ENCODE peak calls at places on chromosomes 5 and 9, in ten cellular contexts. X is GM23338; Q is breast epithelium; B is left ventricle myocardium inferior; H is HAP-1; S is IMR-90; Z is adrenal gland; G is CD8-positive, alpha-beta memory T cell; O is PC-3; I is NT2/D1. E is an unnamed sample.

GRCh38 chr9:38370231-38370630 is 22.3 kb upstream of the ALDH1B1 start:
- DNase-seq in I (no peak), O (no peak), S (no peak), X (no peak), G (no peak), Q (no peak), H (no peak), B (no peak), Z (no peak), E (no peak)

GRCh38 chr5:132256086-132256782 is 1.3 kb upstream of the PDLIM4 start:
- DNase-seq in H (no peak), I (no peak), O (no peak), Q (peak; percentile 17), S (no peak), Z (peak; percentile 45), G (no peak), B (no peak), X (no peak), E (no peak)

GRCh38 chr9:98192503-98193335 is at the start of gene CORO2A:
- DNase-seq in O (peak; percentile 67), I (peak; percentile 80), X (peak; percentile 91), Z (peak; percentile 78), Q (peak; percentile 40), H (peak; percentile 73), S (peak; percentile 63), G (peak; percentile 78), B (peak; percentile 75), E (peak; percentile 93)

GRCh38 chr9:36141288-36141687 is 4.8 kb downstream of the GLIPR2 start:
- DNase-seq in H (no peak), O (peak; percentile 79), B (no peak), S (peak; percentile 41), I (no peak), G (no peak), Z (no peak), X (peak; percentile 59), Q (peak; percentile 58), E (peak; percentile 55)

GRCh38 chr5:112492291-112492690 is 73.2 kb upstream of the EPB41L4A start:
- DNase-seq in B (peak; percentile 56), Q (no peak), Z (peak; percentile 85), X (peak; percentile 88), I (peak; percentile 42), G (no peak), O (peak; percentile 69), H (peak; percentile 48), S (peak; percentile 23), E (peak; percentile 72)

GRCh38 chr5:118788351-118788750 is 200.0 kb downstream of the DTWD2 start:
- DNase-seq in Z (no peak), S (no peak), B (no peak), H (no peak), X (no peak), O (no peak), Q (no peak), I (no peak), G (no peak), E (no peak)

GRCh38 chr9:35280394-35280793 is 118.6 kb downstream of the UNC13B start:
- DNase-seq in S (no peak), Z (no peak), B (no peak), Q (no peak), X (no peak), G (no peak), I (no peak), H (no peak), O (no peak), E (no peak)

GRCh38 chr5:107558951-107559350 is 111.8 kb downstream of the EFNA5 start:
- DNase-seq in H (no peak), X (peak; percentile 48), Z (no peak), S (no peak), O (no peak), I (no peak), B (no peak), Q (no peak), G (no peak), E (no peak)

GRCh38 chr5:386432-387341 is 56.3 kb upstream of the EXOC3 start:
- DNase-seq in S (peak; percentile 76), X (no peak), B (no peak), G (no peak), H (no peak), I (no peak), O (peak; percentile 78), Z (peak; percentile 17), Q (peak; percentile 18), E (no peak)

GRCh38 chr9:16031486-16031885 is 478.6 kb downstream of the CCDC171 start:
- DNase-seq in S (no peak), O (no peak), X (peak; percentile 40), I (no peak), G (no peak), Z (no peak), H (no peak), Q (no peak), B (no peak), E (no peak)

GRCh38 chr9:93949694-93950449 is 5.3 kb downstream of the BARX1 start:
- DNase-seq in H (no peak), S (no peak), Q (no peak), I (no peak), B (no peak), Z (no peak), O (peak; percentile 34), G (no peak), X (peak; percentile 69), E (no peak)

DNA sequence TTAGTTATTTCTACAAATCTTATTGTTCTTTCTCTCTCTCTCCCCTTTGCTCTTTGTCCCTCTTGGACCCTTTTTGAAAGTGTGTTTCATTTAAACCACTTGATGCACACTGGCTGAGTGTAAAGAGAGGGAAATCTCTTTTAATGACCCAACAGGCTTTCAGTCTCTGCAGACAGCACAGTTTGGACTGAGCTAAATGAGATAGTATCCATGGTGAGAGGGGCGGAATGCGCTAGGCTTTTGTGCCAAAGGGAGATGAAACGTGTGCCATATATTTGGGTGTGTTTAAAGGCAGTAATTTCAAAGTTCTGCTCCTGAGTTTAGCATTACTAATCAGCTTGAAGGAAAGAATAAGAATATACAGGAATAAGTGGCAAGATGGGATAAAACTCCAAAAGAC is 184.9 kb downstream of the PCSK1 start:
- DNase-seq in I (no peak), S (no peak), G (no peak), X (no peak), Q (no peak), Z (no peak), B (no peak), H (no peak), O (no peak), E (no peak)
- H3K4me1 ChIP-seq in I (no peaks in the 10 kb centered on the region), S (peaks cover 27% of the 10 kb centered on the region), G (no peaks in the 10 kb centered on the region), X (no peaks in the 10 kb centered on the region), Q (no peaks in the 10 kb centered on the region), Z (peaks cover 3% of the 10 kb centered on the region), B (peaks cover 44% of the 10 kb centered on the region), H (peaks cover 3% of the 10 kb centered on the region), O (peaks cover 29% of the 10 kb centered on the region), E (no peaks in the 10 kb centered on the region)

GRCh38 chr9:116278326-116278725 is 124.7 kb downstream of the PAPPA start:
- DNase-seq in Q (no peak), O (no peak), B (no peak), S (no peak), I (no peak), H (no peak), Z (no peak), X (no peak), G (no peak), E (no peak)
- H3K4me1 ChIP-seq in Q (no peaks in the 10 kb centered on the region), O (no peaks in the 10 kb centered on the region), B (no peaks in the 10 kb centered on the region), S (no peaks in the 10 kb centered on the region), I (peaks cover 15% of the 10 kb centered on the region), H (no peaks in the 10 kb centered on the region), Z (no peaks in the 10 kb centered on the region), X (peaks cover 71% of the 10 kb centered on the region), G (no peaks in the 10 kb centered on the region), E (peaks cover 11% of the 10 kb centered on the region)

DNA sequence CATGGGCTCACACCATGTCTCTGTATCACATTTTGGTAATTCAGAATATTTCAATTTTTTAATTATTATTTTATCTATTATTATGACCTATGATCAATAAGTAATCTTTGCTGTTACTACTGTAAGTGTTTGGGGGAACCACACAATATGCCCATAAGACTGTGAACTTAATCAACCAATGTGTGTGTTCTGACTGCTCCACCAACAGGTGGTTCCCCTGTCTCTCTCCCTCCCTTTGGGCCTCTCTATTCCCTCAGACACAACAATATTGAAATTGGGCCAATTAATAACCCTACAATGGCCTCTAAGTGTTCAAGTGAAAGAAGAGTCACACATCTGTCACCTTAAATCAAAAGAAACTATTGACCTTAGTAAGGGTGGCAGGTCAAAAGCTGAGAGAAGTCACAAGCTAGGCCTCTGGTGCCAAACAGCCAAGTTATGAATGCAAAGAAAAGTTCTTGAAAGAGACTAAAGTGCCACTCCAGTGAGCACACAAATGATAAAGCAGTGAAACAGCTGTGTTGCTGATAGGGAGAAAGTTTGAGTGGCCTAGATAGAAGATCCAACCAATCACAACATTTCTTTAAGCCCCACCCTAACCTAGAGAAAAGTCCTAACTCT is 88.8 kb downstream of the DEPDC1B start:
- DNase-seq in H (no peak), Z (no peak), B (no peak), O (no peak), I (no peak), X (no peak), Q (no peak), G (no peak), S (no peak), E (no peak)
- H3K4me1 ChIP-seq in H (no peaks in the 10 kb centered on the region), Z (no peaks in the 10 kb centered on the region), B (no peaks in the 10 kb centered on the region), O (no peaks in the 10 kb centered on the region), I (no peaks in the 10 kb centered on the region), X (no peaks in the 10 kb centered on the region), Q (no peaks in the 10 kb centered on the region), G (no peaks in the 10 kb centered on the region), S (no peaks in the 10 kb centered on the region), E (no peaks in the 10 kb centered on the region)

DNA sequence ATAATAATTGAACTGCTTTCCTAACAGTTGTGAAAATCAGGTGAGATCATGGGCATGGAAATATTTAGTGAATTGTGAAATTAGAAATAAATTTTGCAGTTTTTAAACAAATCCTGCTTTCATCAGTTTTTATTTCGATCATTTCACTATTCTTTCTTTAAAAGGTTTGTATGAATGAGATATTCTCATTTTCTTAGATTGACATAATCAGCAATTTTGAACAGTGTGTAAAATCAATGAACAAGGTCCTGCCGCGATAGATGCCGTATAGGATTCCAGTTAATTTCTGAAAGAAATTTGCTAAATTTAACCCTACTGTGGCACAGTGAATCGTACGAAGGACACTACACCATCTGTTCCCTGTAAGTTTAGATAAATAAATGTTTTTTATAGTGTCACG is 7.5 kb downstream of the RAD23B start:
- DNase-seq in O (no peak), G (no peak), Q (no peak), B (no peak), H (no peak), Z (no peak), I (no peak), S (no peak), X (no peak), E (no peak)
- H3K4me1 ChIP-seq in O (peaks cover 12% of the 10 kb centered on the region), G (peaks cover 77% of the 10 kb centered on the region), Q (no peaks in the 10 kb centered on the region), B (peaks cover 95% of the 10 kb centered on the region), H (peaks cover 27% of the 10 kb centered on the region), Z (peaks cover 40% of the 10 kb centered on the region), I (no peaks in the 10 kb centered on the region), S (peaks cover 12% of the 10 kb centered on the region), X (peaks cover 85% of the 10 kb centered on the region), E (peaks cover 4% of the 10 kb centered on the region)

DNA sequence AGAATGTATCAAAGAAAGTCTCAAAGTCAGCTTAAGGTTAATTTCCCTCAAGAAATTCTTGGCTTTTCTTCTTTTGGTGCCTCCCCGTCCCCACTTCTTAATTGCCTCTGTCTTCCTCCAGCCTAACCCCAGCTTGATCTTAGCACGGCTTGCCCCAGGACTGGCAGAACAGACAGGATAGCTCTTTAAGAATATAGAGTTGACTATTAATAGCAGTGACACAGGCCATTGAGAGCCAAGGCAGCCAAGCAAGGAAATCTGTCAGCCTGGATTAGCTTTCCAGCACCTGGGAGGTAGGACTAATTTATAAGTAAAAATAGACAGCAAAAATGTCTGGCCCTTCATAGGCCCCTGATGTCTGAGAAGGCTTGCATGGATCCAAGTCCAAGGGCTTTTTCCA is 384.6 kb upstream of the SLC30A5 start:
- DNase-seq in G (no peak), H (no peak), I (no peak), Q (no peak), Z (no peak), X (no peak), B (no peak), S (no peak), O (no peak), E (no peak)
- H3K4me1 ChIP-seq in G (peaks cover 11% of the 10 kb centered on the region), H (no peaks in the 10 kb centered on the region), I (no peaks in the 10 kb centered on the region), Q (no peaks in the 10 kb centered on the region), Z (no peaks in the 10 kb centered on the region), X (no peaks in the 10 kb centered on the region), B (peaks cover 44% of the 10 kb centered on the region), S (no peaks in the 10 kb centered on the region), O (no peaks in the 10 kb centered on the region), E (no peaks in the 10 kb centered on the region)

E was measured in BE2C.